ENCODE peak calls at places on chromosomes 7 and 10, in five cellular contexts. One of them, this sample, is unnamed.

GRCh38 chr7:28592861-28593260 is 180.5 kb downstream of the CREB5 start:
- DNase-seq in psoas muscle: no peak
- DNase-seq in heart left ventricle: no peak
- DNase-seq in ovary: no peak
- DNase-seq in neural progenitor cell: no peak
- DNase-seq in this sample: no peak

GRCh38 chr10:97686301-97686961 is 610 bp downstream of the AVPI1 start:
- DNase-seq in neural progenitor cell: no peak
- DNase-seq in heart left ventricle: no peak
- DNase-seq in ovary: no peak
- DNase-seq in psoas muscle: no peak
- DNase-seq in this sample: no peak

GRCh38 chr10:28111712-28112111 is 112.8 kb upstream of the ODAD2 start:
- DNase-seq in heart left ventricle: no peak
- DNase-seq in ovary: no peak
- DNase-seq in neural progenitor cell: no peak
- DNase-seq in psoas muscle: no peak
- DNase-seq in this sample: no peak

GRCh38 chr7:78221961-78222751 is 423.6 kb downstream of the PHTF2 start:
- DNase-seq in neural progenitor cell: no peak
- DNase-seq in psoas muscle: no peak
- DNase-seq in ovary: no peak
- DNase-seq in heart left ventricle: no peak
- DNase-seq in this sample: no peak

GRCh38 chr10:12720217-12720981 is 281.1 kb downstream of the CCDC3 start:
- DNase-seq in neural progenitor cell: no peak
- DNase-seq in ovary: no peak
- DNase-seq in psoas muscle: peak; percentile 87
- DNase-seq in heart left ventricle: peak; percentile 80
- DNase-seq in this sample: peak; percentile 96

GRCh38 chr10:124043310-124044142 is 49.9 kb downstream of the CHST15 start:
- DNase-seq in neural progenitor cell: no peak
- DNase-seq in heart left ventricle: no peak
- DNase-seq in ovary: no peak
- DNase-seq in psoas muscle: no peak
- DNase-seq in this sample: no peak

GRCh38 chr7:36217961-36218284 is 64.9 kb downstream of the EEPD1 start:
- DNase-seq in neural progenitor cell: no peak
- DNase-seq in ovary: no peak
- DNase-seq in psoas muscle: no peak
- DNase-seq in heart left ventricle: no peak
- DNase-seq in this sample: no peak

GRCh38 chr7:128920913-128921582 is 10.5 kb upstream of the KCP start:
- DNase-seq in neural progenitor cell: peak; percentile 36
- DNase-seq in psoas muscle: no peak
- DNase-seq in heart left ventricle: no peak
- DNase-seq in ovary: no peak
- DNase-seq in this sample: no peak

GRCh38 chr7:7996568-7996967 is 28.0 kb downstream of the GLCCI1 start:
- DNase-seq in ovary: no peak
- DNase-seq in psoas muscle: no peak
- DNase-seq in heart left ventricle: no peak
- DNase-seq in neural progenitor cell: no peak
- DNase-seq in this sample: no peak

GRCh38 chr10:60828489-60828852 is 50.2 kb downstream of the CDK1 start:
- DNase-seq in neural progenitor cell: no peak
- DNase-seq in ovary: no peak
- DNase-seq in psoas muscle: no peak
- DNase-seq in heart left ventricle: no peak
- DNase-seq in this sample: no peak

GRCh38 chr10:104580321-104580720 is 60.8 kb upstream of the SORCS3 start:
- DNase-seq in heart left ventricle: no peak
- DNase-seq in ovary: no peak
- DNase-seq in neural progenitor cell: no peak
- DNase-seq in psoas muscle: no peak
- DNase-seq in this sample: peak; percentile 44

GRCh38 chr7:98369726-98370125 is 31.2 kb downstream of the BAIAP2L1 start:
- DNase-seq in ovary: no peak
- DNase-seq in psoas muscle: no peak
- DNase-seq in heart left ventricle: no peak
- DNase-seq in neural progenitor cell: no peak
- DNase-seq in this sample: no peak

GRCh38 chr10:37860494-37861190 is 3.2 kb upstream of the ZNF248 start:
- DNase-seq in heart left ventricle: no peak
- DNase-seq in ovary: no peak
- DNase-seq in psoas muscle: no peak
- DNase-seq in neural progenitor cell: no peak
- DNase-seq in this sample: no peak

GRCh38 chr10:33653584-33654367 is 319.3 kb upstream of the NRP1 start:
- DNase-seq in neural progenitor cell: no peak
- DNase-seq in heart left ventricle: no peak
- DNase-seq in ovary: no peak
- DNase-seq in psoas muscle: no peak
- DNase-seq in this sample: no peak
- H3K4me1 ChIP-seq in neural progenitor cell: peaks cover 8% of the 10 kb centered on the region
- H3K4me1 ChIP-seq in heart left ventricle: no peaks in the 10 kb centered on the region
- H3K4me1 ChIP-seq in ovary: no peaks in the 10 kb centered on the region
- H3K4me1 ChIP-seq in psoas muscle: no peaks in the 10 kb centered on the region
- H3K4me1 ChIP-seq in this sample: no peaks in the 10 kb centered on the region

DNA sequence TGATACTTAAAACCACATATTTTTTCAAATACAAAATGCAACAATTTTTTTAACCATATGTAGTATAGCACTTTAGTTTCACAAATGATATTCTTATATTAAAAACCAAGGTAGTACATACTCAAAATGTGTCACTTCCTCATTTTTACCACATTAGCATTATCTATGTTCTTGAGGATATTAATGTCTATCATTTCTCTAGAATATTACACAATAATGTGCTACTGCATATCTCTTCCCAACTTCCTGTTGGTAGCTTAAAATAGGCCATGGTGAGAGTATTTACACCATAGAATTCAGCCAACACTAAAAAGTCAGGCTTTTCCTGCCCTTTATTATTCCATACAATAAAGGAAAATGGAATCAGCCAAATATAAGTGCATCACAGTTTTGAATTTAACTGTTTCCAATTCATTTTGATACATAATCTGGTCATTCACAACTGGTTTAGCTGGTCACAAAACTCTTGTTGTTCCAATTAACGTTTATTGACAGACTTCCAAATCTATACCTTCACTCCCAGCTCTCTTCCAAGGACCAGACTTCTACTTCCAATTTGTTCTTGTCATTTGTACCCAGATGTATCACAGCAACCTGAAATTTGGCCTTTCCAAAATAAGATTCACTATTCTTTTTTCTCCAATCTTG is 20.0 kb upstream of the LRRC17 start:
- DNase-seq in heart left ventricle: no peak
- DNase-seq in neural progenitor cell: no peak
- DNase-seq in psoas muscle: no peak
- DNase-seq in ovary: no peak
- DNase-seq in this sample: no peak
- H3K4me1 ChIP-seq in heart left ventricle: peaks cover 6% of the 10 kb centered on the region
- H3K4me1 ChIP-seq in neural progenitor cell: no peaks in the 10 kb centered on the region
- H3K4me1 ChIP-seq in psoas muscle: peaks cover 8% of the 10 kb centered on the region
- H3K4me1 ChIP-seq in ovary: peaks cover 3% of the 10 kb centered on the region
- H3K4me1 ChIP-seq in this sample: peaks cover 8% of the 10 kb centered on the region

DNA sequence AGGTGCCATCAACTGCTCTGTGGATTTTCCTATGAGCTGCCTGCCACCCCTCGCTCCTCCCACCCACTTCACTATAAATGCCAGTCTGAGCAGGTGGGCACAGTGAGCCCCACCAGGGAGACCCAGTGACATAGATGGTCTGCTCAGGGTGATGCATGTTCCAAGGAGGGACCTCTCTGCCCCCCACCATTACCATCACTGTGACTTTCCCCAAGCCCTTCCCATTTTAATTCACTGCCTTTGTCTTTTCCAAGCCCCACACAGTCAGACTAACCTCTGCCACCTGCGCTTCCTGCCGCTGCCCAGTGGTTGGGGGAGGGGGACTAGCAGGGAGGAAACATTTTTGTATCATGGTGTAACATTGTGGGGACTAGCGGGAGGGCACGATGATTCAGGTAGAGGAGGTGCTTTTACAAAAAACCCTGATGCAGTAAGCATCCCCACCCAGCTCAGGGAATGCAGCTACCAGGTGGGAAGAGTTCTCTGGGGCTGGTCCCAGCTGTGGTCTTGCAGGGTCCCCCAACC is 24.6 kb downstream of the PRSS2 start:
- DNase-seq in ovary: no peak
- DNase-seq in psoas muscle: no peak
- DNase-seq in neural progenitor cell: no peak
- DNase-seq in heart left ventricle: no peak
- DNase-seq in this sample: no peak
- H3K4me1 ChIP-seq in ovary: no peaks in the 10 kb centered on the region
- H3K4me1 ChIP-seq in psoas muscle: peaks cover 5% of the 10 kb centered on the region
- H3K4me1 ChIP-seq in neural progenitor cell: peaks cover 16% of the 10 kb centered on the region
- H3K4me1 ChIP-seq in heart left ventricle: peaks cover 6% of the 10 kb centered on the region
- H3K4me1 ChIP-seq in this sample: peaks cover 3% of the 10 kb centered on the region

GRCh38 chr10:80158126-80158525 is 25.6 kb downstream of the PLAC9 start:
- DNase-seq in heart left ventricle: no peak
- DNase-seq in ovary: no peak
- DNase-seq in neural progenitor cell: no peak
- DNase-seq in psoas muscle: no peak
- DNase-seq in this sample: no peak

GRCh38 chr10:80158598-80159127 is 26.1 kb downstream of the PLAC9 start:
- DNase-seq in heart left ventricle: peak; percentile 96
- DNase-seq in psoas muscle: peak; percentile 90
- DNase-seq in neural progenitor cell: no peak
- DNase-seq in ovary: peak; percentile 74
- DNase-seq in this sample: peak; percentile 91

GRCh38 chr10:80161321-80162084 is 29.0 kb downstream of the PLAC9 start:
- DNase-seq in heart left ventricle: no peak
- DNase-seq in ovary: no peak
- DNase-seq in psoas muscle: no peak
- DNase-seq in neural progenitor cell: peak; percentile 62
- DNase-seq in this sample: no peak

GRCh38 chr10:80159166-80159888 is 26.8 kb downstream of the PLAC9 start:
- DNase-seq in psoas muscle: no peak
- DNase-seq in neural progenitor cell: no peak
- DNase-seq in ovary: no peak
- DNase-seq in heart left ventricle: no peak
- DNase-seq in this sample: no peak

GRCh38 chr10:80160361-80161128 is 28.0 kb downstream of the PLAC9 start:
- DNase-seq in heart left ventricle: no peak
- DNase-seq in neural progenitor cell: no peak
- DNase-seq in psoas muscle: no peak
- DNase-seq in ovary: no peak
- DNase-seq in this sample: no peak
- H3K4me1 ChIP-seq in heart left ventricle: peaks cover 56% of the 10 kb centered on the region
- H3K4me1 ChIP-seq in neural progenitor cell: peaks cover 13% of the 10 kb centered on the region
- H3K4me1 ChIP-seq in psoas muscle: peaks cover 48% of the 10 kb centered on the region
- H3K4me1 ChIP-seq in ovary: peaks cover 11% of the 10 kb centered on the region
- H3K4me1 ChIP-seq in this sample: peaks cover 32% of the 10 kb centered on the region

GRCh38 chr10:95444792-95445191 is 116.4 kb downstream of the SORBS1 start:
- DNase-seq in ovary: no peak
- DNase-seq in neural progenitor cell: no peak
- DNase-seq in heart left ventricle: no peak
- DNase-seq in psoas muscle: no peak
- DNase-seq in this sample: no peak
- H3K4me1 ChIP-seq in ovary: peaks cover 10% of the 10 kb centered on the region
- H3K4me1 ChIP-seq in neural progenitor cell: no peaks in the 10 kb centered on the region
- H3K4me1 ChIP-seq in heart left ventricle: peaks cover 65% of the 10 kb centered on the region
- H3K4me1 ChIP-seq in psoas muscle: peaks cover 64% of the 10 kb centered on the region
- H3K4me1 ChIP-seq in this sample: peaks cover 23% of the 10 kb centered on the region

GRCh38 chr10:119310807-119311206 is 103.4 kb downstream of the GRK5 start:
- DNase-seq in neural progenitor cell: no peak
- DNase-seq in heart left ventricle: peak; percentile 1
- DNase-seq in ovary: no peak
- DNase-seq in psoas muscle: no peak
- DNase-seq in this sample: no peak

GRCh38 chr10:119308556-119309422 is 101.4 kb downstream of the GRK5 start:
- DNase-seq in heart left ventricle: peak; percentile 21
- DNase-seq in ovary: no peak
- DNase-seq in psoas muscle: no peak
- DNase-seq in neural progenitor cell: peak; percentile 70
- DNase-seq in this sample: no peak

GRCh38 chr10:119306964-119307363 is 99.6 kb downstream of the GRK5 start:
- DNase-seq in ovary: no peak
- DNase-seq in psoas muscle: no peak
- DNase-seq in neural progenitor cell: no peak
- DNase-seq in heart left ventricle: no peak
- DNase-seq in this sample: no peak

GRCh38 chr10:119308089-119308488 is 100.7 kb downstream of the GRK5 start:
- DNase-seq in psoas muscle: no peak
- DNase-seq in ovary: no peak
- DNase-seq in heart left ventricle: peak; percentile 17
- DNase-seq in neural progenitor cell: no peak
- DNase-seq in this sample: no peak

DNA sequence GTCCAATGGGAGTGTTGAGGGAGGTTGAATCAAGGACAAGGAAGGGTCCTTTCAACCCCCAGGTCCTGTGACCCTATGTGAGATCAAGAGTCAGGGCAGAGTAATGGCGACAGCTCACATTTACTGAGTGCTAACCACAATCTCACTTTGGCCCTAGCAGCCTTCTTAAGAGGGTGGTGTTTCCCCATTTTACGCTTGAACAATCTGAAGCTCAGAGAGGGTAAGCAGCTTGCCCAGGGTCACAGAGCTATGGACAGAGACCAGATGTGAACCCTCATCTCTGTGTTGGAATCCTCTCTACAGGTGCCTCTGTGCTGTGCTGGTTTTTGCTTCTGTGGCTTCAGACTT is 102.0 kb downstream of the GRK5 start:
- DNase-seq in heart left ventricle: no peak
- DNase-seq in ovary: no peak
- DNase-seq in neural progenitor cell: no peak
- DNase-seq in psoas muscle: no peak
- DNase-seq in this sample: no peak
- H3K4me1 ChIP-seq in heart left ventricle: peaks cover 18% of the 10 kb centered on the region
- H3K4me1 ChIP-seq in ovary: peaks cover 14% of the 10 kb centered on the region
- H3K4me1 ChIP-seq in neural progenitor cell: peaks cover 13% of the 10 kb centered on the region
- H3K4me1 ChIP-seq in psoas muscle: no peaks in the 10 kb centered on the region
- H3K4me1 ChIP-seq in this sample: peaks cover 24% of the 10 kb centered on the region

DNA sequence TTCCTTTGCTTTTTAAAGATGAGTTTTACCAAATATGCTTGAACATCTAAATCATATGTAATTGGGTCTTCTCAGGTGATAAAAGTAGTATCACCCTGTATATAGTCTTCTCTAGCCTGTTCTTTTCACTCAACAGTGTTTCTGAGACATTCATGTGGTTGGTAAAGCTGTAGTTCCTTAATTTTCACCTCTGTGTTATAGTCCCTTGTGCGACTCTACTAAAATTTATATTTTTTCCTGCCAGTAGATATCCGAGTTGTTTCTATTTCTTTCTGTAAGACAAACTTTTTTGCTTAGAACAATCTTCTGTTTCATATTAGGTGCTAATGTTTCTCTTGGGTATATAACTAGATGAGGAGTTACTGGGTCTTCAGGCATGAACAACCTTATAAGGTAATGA is 35.6 kb downstream of the SYPL1 start:
- DNase-seq in heart left ventricle: no peak
- DNase-seq in ovary: no peak
- DNase-seq in neural progenitor cell: no peak
- DNase-seq in psoas muscle: no peak
- DNase-seq in this sample: no peak
- H3K4me1 ChIP-seq in heart left ventricle: peaks cover 30% of the 10 kb centered on the region
- H3K4me1 ChIP-seq in ovary: peaks cover 2% of the 10 kb centered on the region
- H3K4me1 ChIP-seq in neural progenitor cell: no peaks in the 10 kb centered on the region
- H3K4me1 ChIP-seq in psoas muscle: peaks cover 9% of the 10 kb centered on the region
- H3K4me1 ChIP-seq in this sample: peaks cover 9% of the 10 kb centered on the region